ENCODE peak calls at places on chromosome 14, in eight cellular contexts. J is DND-41, X is Caco-2, M is dorsolateral prefrontal cortex, R is ovary, H is astrocyte of the cerebellum, N is astrocyte of the spinal cord, D is upper lobe of right lung. T is an unnamed sample.

GRCh38 chr14:101721951-101722661 is 39.4 kb upstream of the PPP2R5C start:
- DNase-seq in N (peak; percentile 50), X (no peak), R (no peak), J (peak; percentile 89), D (no peak), H (peak; percentile 5), M (no peak), T (no peak)

GRCh38 chr14:85530626-85531025 is 682 bp downstream of the FLRT2 start:
- DNase-seq in H (no peak), M (no peak), N (no peak), R (no peak), X (no peak), J (no peak), D (no peak), T (no peak)

GRCh38 chr14:87992349-87992719 is 648 bp downstream of the GALC start:
- DNase-seq in X (no peak), J (no peak), M (no peak), D (no peak), H (no peak), N (no peak), R (no peak), T (no peak)

GRCh38 chr14:105944632-105945610 is 418.5 kb downstream of the TMEM121 start:
- DNase-seq in D (peak; percentile 87), M (no peak), R (peak; percentile 61), J (peak; percentile 76), N (no peak), X (peak; percentile 73), H (no peak), T (peak; percentile 53)

GRCh38 chr14:105507247-105507646 is 16.2 kb downstream of the TEDC1 start:
- DNase-seq in X (no peak), M (no peak), H (no peak), J (no peak), D (peak; percentile 23), R (no peak), N (no peak), T (no peak)

GRCh38 chr14:74248036-74248435 is 8.8 kb downstream of the VSX2 start:
- DNase-seq in R (no peak), N (no peak), J (no peak), X (no peak), M (no peak), D (no peak), H (no peak), T (no peak)

GRCh38 chr14:102530828-102531478 is 21.4 kb upstream of the ANKRD9 start:
- DNase-seq in M (no peak), H (no peak), N (no peak), R (no peak), D (no peak), J (no peak), X (no peak), T (no peak)

GRCh38 chr14:73223049-73223448 is 14.3 kb upstream of the PAPLN start:
- DNase-seq in D (no peak), M (no peak), H (no peak), N (no peak), X (no peak), R (no peak), J (no peak), T (no peak)

GRCh38 chr14:77305696-77306095 is 15.0 kb downstream of the POMT2 start:
- DNase-seq in R (no peak), D (no peak), N (no peak), H (no peak), J (no peak), M (peak; percentile 75), X (no peak), T (no peak)

GRCh38 chr14:23492618-23493272 is 23.2 kb downstream of the NGDN start:
- DNase-seq in R (no peak), X (no peak), M (no peak), D (no peak), J (no peak), N (no peak), H (no peak), T (no peak)

GRCh38 chr14:38124496-38124895 is 83.2 kb upstream of the SSTR1 start:
- DNase-seq in R (no peak), H (no peak), X (no peak), N (no peak), J (no peak), D (no peak), M (no peak), T (no peak)

GRCh38 chr14:30610719-30611388 is 11.3 kb upstream of the SCFD1 start:
- DNase-seq in J (peak; percentile 26), M (no peak), N (peak; percentile 80), R (no peak), D (no peak), X (no peak), H (peak; percentile 67), T (no peak)

GRCh38 chr14:20848316-20848954 is 42.8 kb upstream of the RNASE3 start:
- DNase-seq in J (no peak), N (peak; percentile 2), D (no peak), X (no peak), M (no peak), H (no peak), R (no peak), T (no peak)
- TF ChIP-seq CTCF in J (no peak), N (no peak), D (no peak), X (no peak), M (no peak), H (no peak), R (no peak), T (no peak)

GRCh38 chr14:28767851-28768548 is 1.4 kb downstream of the FOXG1 start:
- DNase-seq in X (no peak), H (no peak), M (no peak), N (no peak), R (peak; percentile 42), D (no peak), J (no peak), T (no peak)
- TF ChIP-seq CTCF in X (no peak), H (peak; percentile 26), M (no peak), N (no peak), R (no peak), D (no peak), J (no peak), T (no peak)

DNA sequence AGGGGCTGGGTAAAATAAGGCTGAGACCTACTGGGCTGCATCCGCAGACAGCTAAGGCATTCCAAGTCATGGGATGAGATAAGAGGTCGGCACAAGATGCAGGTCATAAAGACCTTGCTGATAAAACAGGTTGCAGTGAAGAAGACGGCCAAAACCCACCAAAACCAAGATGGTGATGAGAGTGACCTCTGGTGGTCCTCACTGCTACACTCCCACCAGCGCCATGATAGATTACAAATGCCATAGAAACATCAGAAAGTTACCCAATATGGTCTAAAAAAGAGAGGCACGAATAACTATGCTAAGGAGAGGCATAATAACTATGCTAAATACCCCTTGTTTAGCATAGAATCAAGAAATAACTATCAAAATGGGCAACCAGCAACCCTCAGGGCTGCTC is 46.2 kb upstream of the MAP3K9 start:
- DNase-seq in N (no peak), H (no peak), D (no peak), M (no peak), X (no peak), J (no peak), R (no peak), T (no peak)
- TF ChIP-seq CTCF in N (no peak), H (no peak), D (no peak), M (no peak), X (peak; percentile 15), J (no peak), R (no peak), T (no peak)

GRCh38 chr14:61106627-61107147 is 125.6 kb downstream of the SLC38A6 start:
- DNase-seq in H (no peak), X (no peak), R (no peak), N (no peak), D (no peak), M (no peak), J (no peak), T (no peak)
- TF ChIP-seq CTCF in H (peak; percentile 27), X (no peak), R (no peak), N (peak; percentile 31), D (no peak), M (no peak), J (peak; percentile 44), T (no peak)

T was measured in activated B cell treated with CpG ODN at 0.5 μM for 24 hours.